ENCODE peak calls at places on chromosomes 1 and 21, in four cellular contexts. U is HL-60, P is K562, Y is GM12878. H is an unnamed sample.

GRCh38 chr1:12616709-12617373 is 1.2 kb downstream of the DHRS3 start:
- DNase-seq in Y (no peak), U (no peak), P (peak; percentile 51), H (no peak)

GRCh38 chr1:153122831-153123421 is 9.6 kb upstream of the SPRR2F start:
- DNase-seq in P (peak; percentile 35), U (no peak), Y (peak; percentile 40), H (no peak)

GRCh38 chr21:45525910-45526306 is 16.3 kb downstream of the SLC19A1 start:
- DNase-seq in P (no peak), U (no peak), Y (no peak), H (no peak)

GRCh38 chr1:212368073-212368484 is 46.6 kb downstream of the PACC1 start:
- DNase-seq in P (peak; percentile 83), U (peak; percentile 28), Y (peak; percentile 36), H (peak; percentile 28)

GRCh38 chr1:175313672-175314225 is 121.2 kb upstream of the KIAA0040 start:
- DNase-seq in U (no peak), Y (no peak), P (no peak), H (no peak)

GRCh38 chr1:89780721-89781120 is 40.1 kb upstream of the LRRC8D start:
- DNase-seq in U (no peak), P (peak; percentile 36), Y (no peak), H (no peak)

GRCh38 chr1:225813250-225813964 is 3.5 kb downstream of the EPHX1 start:
- DNase-seq in U (peak; percentile 92), P (peak; percentile 82), Y (no peak), H (no peak)

GRCh38 chr21:33125981-33126380 is 56.0 kb downstream of the OLIG1 start:
- DNase-seq in P (no peak), U (no peak), Y (no peak), H (no peak)

GRCh38 chr1:36134805-36135339 is 9.8 kb upstream of the COL8A2 start:
- DNase-seq in U (no peak), P (peak; percentile 85), Y (no peak), H (no peak)

GRCh38 chr1:17768651-17769241 is 13.6 kb downstream of the ACTL8 start:
- DNase-seq in P (peak; percentile 16), Y (no peak), U (no peak), H (no peak)

GRCh38 chr1:160488347-160489058 is 34.6 kb downstream of the SLAMF6 start:
- DNase-seq in U (no peak), P (no peak), Y (peak; percentile 37), H (no peak)

GRCh38 chr1:8259498-8260290 is 58.2 kb upstream of the SLC45A1 start:
- DNase-seq in P (no peak), U (no peak), Y (no peak), H (no peak)

GRCh38 chr1:209390764-209391163 is 192.8 kb upstream of the CAMK1G start:
- DNase-seq in U (no peak), Y (no peak), P (no peak), H (no peak)

GRCh38 chr1:46684670-46685069 is 13.0 kb downstream of the TEX38 start:
- DNase-seq in Y (no peak), U (no peak), P (no peak), H (no peak)

GRCh38 chr1:46689326-46689725 is 17.7 kb downstream of the TEX38 start:
- DNase-seq in U (no peak), Y (no peak), P (no peak), H (no peak)

GRCh38 chr1:46686255-46686654 is 14.6 kb downstream of the TEX38 start:
- DNase-seq in U (no peak), Y (no peak), P (no peak), H (no peak)

GRCh38 chr1:46687910-46688509 is 16.4 kb downstream of the TEX38 start:
- DNase-seq in P (no peak), Y (no peak), U (no peak), H (no peak)

GRCh38 chr1:46687095-46687659 is 15.5 kb downstream of the TEX38 start:
- DNase-seq in P (no peak), U (peak; percentile 13), Y (no peak), H (no peak)
- TF ChIP-seq SPI1 in P (no peak), U (no peak), Y (no peak), H (no peak)

DNA sequence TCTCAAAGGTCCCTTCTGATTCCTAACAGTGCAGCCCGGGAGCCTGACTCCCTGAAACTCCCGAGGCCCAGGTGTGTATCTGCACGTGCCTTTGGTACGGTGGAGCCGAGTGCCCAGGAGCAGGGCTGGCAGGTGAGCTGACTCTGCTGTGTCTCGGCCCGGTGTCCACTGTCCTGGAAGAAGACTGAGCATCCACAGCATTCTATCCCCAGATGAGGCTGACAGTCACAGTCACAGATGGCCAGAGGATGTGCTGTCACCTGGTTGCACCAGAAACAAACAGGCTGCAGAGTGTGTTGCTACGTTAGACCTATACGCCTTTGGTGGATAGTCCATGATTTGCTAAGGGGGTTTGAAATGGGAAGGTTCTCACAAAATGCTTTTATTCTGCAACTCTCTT is 9.8 kb downstream of the ETV3L start:
- DNase-seq in P (no peak), U (no peak), Y (no peak), H (no peak)
- TF ChIP-seq SPI1 in P (no peak), U (no peak), Y (no peak), H (no peak)

GRCh38 chr1:15682886-15683410 is 1.2 kb upstream of the PLEKHM2 start:
- DNase-seq in Y (no peak), P (no peak), U (no peak), H (no peak)

GRCh38 chr1:15678578-15678977 is 5.5 kb upstream of the PLEKHM2 start:
- DNase-seq in U (no peak), P (no peak), Y (peak; percentile 53), H (no peak)

GRCh38 chr1:15680131-15680530 is 4.0 kb upstream of the PLEKHM2 start:
- DNase-seq in U (no peak), P (no peak), Y (no peak), H (no peak)

GRCh38 chr1:15681346-15682290 is 2.5 kb upstream of the PLEKHM2 start:
- DNase-seq in U (no peak), P (peak; percentile 62), Y (no peak), H (no peak)

GRCh38 chr1:15680614-15681345 is 3.3 kb upstream of the PLEKHM2 start:
- DNase-seq in P (no peak), U (no peak), Y (no peak), H (no peak)
- TF ChIP-seq SPI1 in P (no peak), U (no peak), Y (no peak), H (no peak)

GRCh38 chr1:200487650-200488049 is 77.8 kb upstream of the ZNF281 start:
- DNase-seq in U (no peak), Y (no peak), P (no peak), H (no peak)

GRCh38 chr1:200490183-200490582 is 80.3 kb upstream of the ZNF281 start:
- DNase-seq in P (no peak), Y (no peak), U (no peak), H (no peak)

GRCh38 chr1:200493344-200493743 is 83.5 kb upstream of the ZNF281 start:
- DNase-seq in P (no peak), Y (no peak), U (no peak), H (no peak)

GRCh38 chr1:200488375-200489165 is 78.7 kb upstream of the ZNF281 start:
- DNase-seq in P (peak; percentile 74), U (peak; percentile 10), Y (peak; percentile 37), H (no peak)

DNA sequence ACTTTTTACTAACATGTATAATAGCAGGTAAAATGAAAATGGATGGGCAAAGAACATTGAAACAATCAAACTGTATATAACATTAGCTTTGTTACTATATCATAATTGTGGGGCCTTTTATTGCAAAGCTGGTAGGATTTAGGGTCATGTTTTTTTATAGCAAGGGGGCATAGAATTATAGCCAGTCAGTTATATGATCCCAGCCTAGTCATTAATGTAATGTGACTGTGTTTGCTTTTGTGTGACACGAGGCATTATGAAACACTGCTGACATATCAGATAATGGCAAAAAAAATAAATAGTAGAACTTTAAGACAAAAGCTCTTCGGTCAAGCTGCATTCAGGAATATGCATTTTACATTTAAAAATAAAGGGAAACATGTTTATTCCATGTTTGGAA is 81.3 kb upstream of the ZNF281 start:
- DNase-seq in Y (no peak), U (no peak), P (no peak), H (no peak)
- TF ChIP-seq SPI1 in Y (no peak), U (no peak), P (no peak), H (no peak)

DNA sequence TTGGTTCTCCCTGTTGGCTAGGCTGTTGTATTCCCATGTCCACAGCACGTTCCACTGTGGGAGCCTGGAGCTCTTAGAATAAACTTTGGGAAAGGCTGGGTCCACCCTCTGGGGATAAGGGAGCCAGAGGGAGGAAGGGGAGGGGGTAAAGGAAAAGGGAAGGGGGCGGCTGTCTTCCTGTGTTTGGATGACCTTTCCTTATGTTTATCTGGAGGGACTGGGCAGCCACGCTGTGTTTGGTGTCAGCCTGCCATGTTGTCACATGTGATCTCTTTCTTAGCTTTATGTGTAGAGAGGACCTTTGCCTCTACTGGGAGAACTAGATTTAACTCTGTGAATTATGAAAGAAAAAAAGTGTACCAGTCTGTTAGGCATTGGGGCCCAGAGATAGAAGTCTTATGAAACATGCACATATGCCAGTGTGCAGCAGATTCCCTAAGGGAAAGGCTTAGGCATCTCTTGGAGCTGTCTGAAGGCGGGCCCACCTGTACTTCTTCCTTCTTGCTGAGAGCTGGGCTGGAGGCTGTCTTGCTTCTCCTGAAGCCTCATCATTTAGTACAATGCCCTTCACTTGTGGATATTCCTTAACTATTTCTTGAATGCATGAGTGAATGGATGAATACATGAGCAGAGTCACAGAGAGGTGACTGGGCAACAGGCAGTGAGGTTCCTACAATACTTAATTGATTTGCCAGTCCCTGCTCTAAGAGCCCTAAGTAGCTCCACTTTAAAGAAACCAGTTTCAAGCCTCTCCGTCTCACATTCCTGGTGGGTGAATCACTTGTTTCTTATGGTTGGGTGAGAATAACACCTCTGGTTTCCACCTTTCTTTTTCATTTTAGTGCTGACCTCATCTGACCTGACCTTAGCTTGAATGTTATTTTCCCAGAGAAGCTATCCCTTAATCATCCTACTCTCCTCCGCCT is 62.5 kb upstream of the ARHGAP29 start:
- DNase-seq in U (no peak), P (no peak), Y (no peak), H (no peak)
- TF ChIP-seq SPI1 in U (no peak), P (no peak), Y (no peak), H (no peak)

GRCh38 chr21:44427241-44428120 is 27.8 kb upstream of the LRRC3 start:
- DNase-seq in U (no peak), Y (no peak), P (no peak), H (no peak)
- TF ChIP-seq SPI1 in U (no peak), Y (no peak), P (no peak), H (no peak)

GRCh38 chr1:63189677-63190076 is 132.7 kb upstream of the FOXD3 start:
- DNase-seq in Y (no peak), P (no peak), U (no peak), H (no peak)

DNA sequence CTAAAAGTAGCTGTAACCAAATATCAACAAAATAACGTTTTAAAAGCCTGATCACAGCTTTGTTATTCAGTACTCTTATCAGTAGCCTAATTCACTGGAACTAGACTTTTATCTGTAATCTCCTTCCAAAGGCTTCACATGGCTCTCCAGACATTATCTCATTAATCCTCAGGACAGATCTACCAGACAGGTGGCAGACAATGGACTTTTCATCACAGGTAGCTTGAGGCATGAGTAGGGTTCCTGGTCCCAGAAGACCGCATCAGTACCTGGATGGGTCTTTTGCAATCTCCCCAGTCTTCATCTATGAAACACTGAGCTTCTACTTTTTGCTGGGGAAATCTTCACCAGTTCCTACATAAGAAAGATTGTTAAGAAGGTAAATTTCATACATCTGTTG is 132.2 kb upstream of the FOXD3 start:
- DNase-seq in U (no peak), P (no peak), Y (no peak), H (no peak)
- TF ChIP-seq SPI1 in U (no peak), P (no peak), Y (no peak), H (no peak)

H was measured in GM12891.